ENCODE peak calls at places on chromosomes 5 and 9, in ten cellular contexts. C is left ventricle myocardium superior; L is T47D; V is NCI-H1930; P is left lung; F is stimulated activated naive CD8-positive, alpha-beta T cell treated with anti-CD3 and anti-CD28 coated beads, Interleukin-15, Interleukin-2, amounts not matched to agents 100 U/mL and 50 U/mL, for 24 hours; Y is KG1; U is stimulated activated CD4-positive, alpha-beta T cell treated with anti-CD3 and anti-CD28 coated beads, Interleukin-1b, Interleukin-23, amount 100 ng/mL, for 48 hours; A is HuH-7; Z is stimulated activated CD8-positive, alpha-beta memory T cell treated with anti-CD3 and anti-CD28 coated beads, Interleukin-7, amount 100 ng/mL, for 1 hour. Q is an unnamed sample.

GRCh38 chr5:7208911-7209310 is 187.0 kb upstream of the ADCY2 start:
- DNase-seq in F (no peak), Z (no peak), P (no peak), A (no peak), Y (no peak), V (peak), U (no peak), C (peak), L (no peak), Q (no peak)

GRCh38 chr5:126351138-126351537 is 72.1 kb upstream of the GRAMD2B start:
- DNase-seq in U (no peak), Y (no peak), L (no peak), C (no peak), A (no peak), V (no peak), F (no peak), Z (no peak), P (no peak), Q (no peak)

GRCh38 chr5:59040007-59040803 is 457.3 kb downstream of the RAB3C start:
- DNase-seq in Z (no peak), V (no peak), L (no peak), P (no peak), C (no peak), F (no peak), Y (peak), U (no peak), A (no peak), Q (no peak)

GRCh38 chr9:120256146-120256545 is 323.8 kb downstream of the CDK5RAP2 start:
- DNase-seq in P (no peak), Z (no peak), Y (no peak), C (no peak), V (no peak), U (no peak), F (no peak), A (no peak), L (no peak), Q (no peak)

GRCh38 chr5:36787365-36787764 is 89.2 kb upstream of the NIPBL start:
- DNase-seq in Y (no peak), A (peak), U (no peak), Z (no peak), L (no peak), P (no peak), C (no peak), V (no peak), F (no peak), Q (no peak)

GRCh38 chr9:73565026-73565425 is 413.4 kb downstream of the ANXA1 start:
- DNase-seq in F (no peak), C (no peak), Z (no peak), U (no peak), P (no peak), Y (no peak), V (no peak), L (no peak), A (no peak), Q (no peak)

GRCh38 chr5:82720213-82720612 is 357.0 kb downstream of the TMEM167A start:
- DNase-seq in P (no peak), U (no peak), L (no peak), Z (no peak), F (no peak), V (no peak), C (no peak), Y (no peak), A (no peak), Q (no peak)

GRCh38 chr5:171997011-171997410 is 9.4 kb downstream of the FBXW11 start:
- DNase-seq in C (no peak), U (no peak), P (no peak), Z (no peak), Y (no peak), L (peak), V (no peak), A (no peak), F (no peak), Q (no peak)

GRCh38 chr9:89872426-89872912 is 267.7 kb downstream of the GADD45G start:
- DNase-seq in U (no peak), L (no peak), Z (no peak), P (peak), A (no peak), F (no peak), V (no peak), C (no peak), Y (no peak), Q (no peak)

Q was measured in activated CD8-positive, alpha-beta T cell treated with anti-CD3 and anti-CD28 coated beads, Interleukin-2, amount 10 ng/mL, durations not matched to agents 7 days and 5 days.